ENCODE peak calls at places on chromosome 21, in six cellular contexts. One of them, this sample, is unnamed.

GRCh38 chr21:46621457-46622182 is 13.9 kb upstream of the PRMT2 start:
- DNase-seq in stomach: no peak
- DNase-seq in ovary: no peak
- DNase-seq in tibial nerve: no peak
- DNase-seq in thyroid gland: no peak
- DNase-seq in HCT116: no peak
- DNase-seq in this sample: no peak

GRCh38 chr21:44979687-44980561 is 40.1 kb downstream of the SLX9 start:
- DNase-seq in tibial nerve: no peak
- DNase-seq in HCT116: no peak
- DNase-seq in stomach: no peak
- DNase-seq in thyroid gland: no peak
- DNase-seq in ovary: no peak
- DNase-seq in this sample: no peak

GRCh38 chr21:35062016-35062415 is 12.9 kb upstream of the RUNX1 start:
- DNase-seq in ovary: no peak
- DNase-seq in tibial nerve: no peak
- DNase-seq in stomach: no peak
- DNase-seq in thyroid gland: no peak
- DNase-seq in HCT116: no peak
- DNase-seq in this sample: no peak

GRCh38 chr21:46079357-46080170 is 18.3 kb upstream of the COL6A2 start:
- DNase-seq in ovary: peak; percentile 24
- DNase-seq in HCT116: no peak
- DNase-seq in thyroid gland: no peak
- DNase-seq in stomach: peak; percentile 24
- DNase-seq in tibial nerve: peak; percentile 40
- DNase-seq in this sample: no peak

GRCh38 chr21:29209696-29210095 is 79.3 kb downstream of the MAP3K7CL start:
- DNase-seq in tibial nerve: no peak
- DNase-seq in thyroid gland: no peak
- DNase-seq in HCT116: no peak
- DNase-seq in ovary: no peak
- DNase-seq in stomach: no peak
- DNase-seq in this sample: no peak

GRCh38 chr21:26351661-26352060 is 181.1 kb upstream of the APP start:
- DNase-seq in stomach: no peak
- DNase-seq in thyroid gland: no peak
- DNase-seq in ovary: no peak
- DNase-seq in tibial nerve: no peak
- DNase-seq in HCT116: no peak
- DNase-seq in this sample: no peak

GRCh38 chr21:42590431-42591131 is 62.8 kb upstream of the PDE9A start:
- DNase-seq in HCT116: no peak
- DNase-seq in tibial nerve: no peak
- DNase-seq in ovary: no peak
- DNase-seq in stomach: no peak
- DNase-seq in thyroid gland: no peak
- DNase-seq in this sample: no peak

GRCh38 chr21:34279883-34280282 is 83.9 kb upstream of the KCNE2 start:
- DNase-seq in thyroid gland: no peak
- DNase-seq in stomach: no peak
- DNase-seq in tibial nerve: no peak
- DNase-seq in ovary: no peak
- DNase-seq in HCT116: no peak
- DNase-seq in this sample: no peak

GRCh38 chr21:42537106-42537742 is 23.6 kb downstream of the SLC37A1 start:
- DNase-seq in tibial nerve: no peak
- DNase-seq in ovary: no peak
- DNase-seq in thyroid gland: peak; percentile 74
- DNase-seq in stomach: no peak
- DNase-seq in HCT116: no peak
- DNase-seq in this sample: no peak

GRCh38 chr21:31729622-31730343 is 2.1 kb downstream of the SCAF4 start:
- DNase-seq in thyroid gland: no peak
- DNase-seq in ovary: no peak
- DNase-seq in HCT116: no peak
- DNase-seq in tibial nerve: no peak
- DNase-seq in stomach: no peak
- DNase-seq in this sample: no peak

GRCh38 chr21:31732538-31732864 is 583 bp upstream of the SCAF4 start:
- DNase-seq in tibial nerve: no peak
- DNase-seq in thyroid gland: no peak
- DNase-seq in ovary: no peak
- DNase-seq in stomach: no peak
- DNase-seq in HCT116: no peak
- DNase-seq in this sample: no peak

GRCh38 chr21:31730687-31731111 is 1.2 kb downstream of the SCAF4 start:
- DNase-seq in ovary: no peak
- DNase-seq in HCT116: no peak
- DNase-seq in stomach: no peak
- DNase-seq in thyroid gland: no peak
- DNase-seq in tibial nerve: peak; percentile 13
- DNase-seq in this sample: no peak

GRCh38 chr21:31731802-31732537 is at the start of gene SCAF4:
- DNase-seq in ovary: peak; percentile 89
- DNase-seq in HCT116: peak; percentile 56
- DNase-seq in thyroid gland: peak; percentile 92
- DNase-seq in stomach: peak; percentile 91
- DNase-seq in tibial nerve: peak; percentile 80
- DNase-seq in this sample: peak; percentile 94

GRCh38 chr21:31731112-31731801 is 661 bp downstream of the SCAF4 start:
- DNase-seq in HCT116: no peak
- DNase-seq in tibial nerve: no peak
- DNase-seq in thyroid gland: peak; percentile 36
- DNase-seq in stomach: peak; percentile 40
- DNase-seq in ovary: peak; percentile 51
- DNase-seq in this sample: no peak
- TF ChIP-seq POLR2A in HCT116: no peak
- TF ChIP-seq POLR2A in tibial nerve: no peak
- TF ChIP-seq POLR2A in thyroid gland: no peak
- TF ChIP-seq POLR2A in stomach: no peak
- TF ChIP-seq POLR2A in ovary: no peak
- TF ChIP-seq POLR2A in this sample: no peak

GRCh38 chr21:39185157-39185556 is 1.9 kb upstream of the PSMG1 start:
- DNase-seq in thyroid gland: no peak
- DNase-seq in stomach: no peak
- DNase-seq in ovary: no peak
- DNase-seq in tibial nerve: no peak
- DNase-seq in HCT116: no peak
- DNase-seq in this sample: no peak

GRCh38 chr21:39188521-39189139 is 5.4 kb upstream of the PSMG1 start:
- DNase-seq in HCT116: no peak
- DNase-seq in thyroid gland: peak; percentile 29
- DNase-seq in ovary: no peak
- DNase-seq in stomach: no peak
- DNase-seq in tibial nerve: no peak
- DNase-seq in this sample: no peak

GRCh38 chr21:39187141-39187540 is 3.9 kb upstream of the PSMG1 start:
- DNase-seq in thyroid gland: no peak
- DNase-seq in ovary: no peak
- DNase-seq in stomach: no peak
- DNase-seq in HCT116: no peak
- DNase-seq in tibial nerve: no peak
- DNase-seq in this sample: no peak

GRCh38 chr21:39184050-39184980 is 1.1 kb upstream of the PSMG1 start:
- DNase-seq in thyroid gland: no peak
- DNase-seq in tibial nerve: no peak
- DNase-seq in ovary: no peak
- DNase-seq in stomach: no peak
- DNase-seq in HCT116: no peak
- DNase-seq in this sample: no peak

GRCh38 chr21:39186676-39187075 is 3.4 kb upstream of the PSMG1 start:
- DNase-seq in HCT116: no peak
- DNase-seq in ovary: no peak
- DNase-seq in tibial nerve: no peak
- DNase-seq in thyroid gland: no peak
- DNase-seq in stomach: no peak
- DNase-seq in this sample: no peak
- TF ChIP-seq POLR2A in HCT116: no peak
- TF ChIP-seq POLR2A in ovary: no peak
- TF ChIP-seq POLR2A in tibial nerve: no peak
- TF ChIP-seq POLR2A in thyroid gland: no peak
- TF ChIP-seq POLR2A in stomach: no peak
- TF ChIP-seq POLR2A in this sample: no peak

DNA sequence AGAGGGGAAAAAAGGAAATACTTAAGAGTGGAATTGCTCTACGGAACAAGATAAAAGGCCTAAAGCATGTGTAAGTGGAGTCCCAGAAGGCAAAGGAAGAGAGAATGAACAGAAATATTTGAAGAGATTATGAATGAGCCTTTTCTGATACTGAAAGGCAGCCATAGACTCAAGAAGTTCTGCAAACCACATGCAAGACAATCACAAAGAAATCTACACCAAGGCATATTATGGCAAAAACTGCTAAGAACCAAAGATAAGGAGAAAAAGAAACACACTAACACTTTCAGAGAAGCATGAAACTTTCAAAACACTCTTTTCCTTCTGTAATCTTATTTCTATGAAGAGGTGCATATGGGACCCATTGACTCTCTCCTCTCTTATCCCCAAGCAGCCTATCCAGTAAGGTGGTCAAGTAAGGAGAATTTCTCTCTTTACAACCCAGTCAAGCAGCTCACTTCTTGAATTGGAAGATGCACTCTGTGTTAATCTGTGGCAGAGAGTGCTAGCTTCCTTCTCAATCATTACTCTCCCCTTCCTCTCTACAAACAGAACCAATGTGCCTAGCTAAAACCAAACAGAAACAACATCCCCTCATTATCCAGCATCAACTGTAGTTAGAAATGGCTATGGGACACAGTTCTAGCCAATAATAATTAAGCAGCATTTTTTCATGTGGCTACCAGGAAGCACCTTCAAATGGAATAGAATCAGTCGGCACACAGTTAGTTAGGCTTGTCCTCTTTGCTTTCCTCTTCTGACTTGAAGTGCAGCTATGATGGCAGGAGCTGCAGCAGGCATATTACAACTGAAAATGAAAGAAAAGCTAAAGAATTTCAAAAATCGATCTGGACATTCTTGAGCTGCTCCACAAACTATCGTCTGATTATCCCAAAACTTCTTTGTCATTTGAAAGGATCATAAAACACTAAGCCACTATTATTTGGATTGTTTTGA is 25.9 kb downstream of the KRTAP19-8 start:
- DNase-seq in stomach: no peak
- DNase-seq in thyroid gland: no peak
- DNase-seq in tibial nerve: no peak
- DNase-seq in HCT116: no peak
- DNase-seq in ovary: no peak
- DNase-seq in this sample: no peak
- TF ChIP-seq POLR2A in stomach: no peak
- TF ChIP-seq POLR2A in thyroid gland: no peak
- TF ChIP-seq POLR2A in tibial nerve: no peak
- TF ChIP-seq POLR2A in HCT116: no peak
- TF ChIP-seq POLR2A in ovary: no peak
- TF ChIP-seq POLR2A in this sample: no peak

DNA sequence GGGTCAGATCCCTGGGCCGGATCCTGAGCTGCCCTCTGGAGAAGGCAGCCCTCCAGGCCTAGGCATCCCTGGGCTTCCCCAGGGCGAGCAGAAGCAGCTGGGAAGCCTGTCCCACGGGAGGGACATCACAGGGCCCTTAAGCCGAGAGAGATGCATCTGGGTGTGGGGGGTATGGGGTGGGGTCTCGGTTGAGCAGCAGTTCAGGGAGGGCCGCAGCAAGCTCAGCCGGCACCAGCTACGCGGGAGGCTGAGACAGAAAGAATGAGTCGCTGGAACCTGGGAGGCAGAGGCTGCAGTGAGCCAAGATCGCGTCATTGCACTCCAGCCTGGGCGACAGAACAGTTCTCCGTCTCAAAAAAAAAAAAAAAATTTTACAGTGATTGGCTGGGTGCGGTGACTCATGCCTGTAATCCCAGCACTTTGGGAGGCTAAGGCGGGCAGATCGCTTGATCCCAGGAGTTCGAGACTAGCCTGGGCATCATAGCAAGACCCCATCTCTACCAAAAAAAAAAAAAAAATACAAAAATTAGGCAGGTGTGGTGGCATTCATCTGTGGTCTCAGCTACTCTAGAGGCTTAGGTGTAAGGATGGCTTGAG is 37.7 kb downstream of the RRP1 start:
- DNase-seq in HCT116: peak; percentile 27
- DNase-seq in thyroid gland: no peak
- DNase-seq in ovary: no peak
- DNase-seq in tibial nerve: no peak
- DNase-seq in stomach: no peak
- DNase-seq in this sample: peak; percentile 77
- TF ChIP-seq POLR2A in HCT116: no peak
- TF ChIP-seq POLR2A in thyroid gland: no peak
- TF ChIP-seq POLR2A in ovary: no peak
- TF ChIP-seq POLR2A in tibial nerve: no peak
- TF ChIP-seq POLR2A in stomach: no peak
- TF ChIP-seq POLR2A in this sample: peak; percentile 34

GRCh38 chr21:15004721-15005370 is 60.0 kb downstream of the NRIP1 start:
- DNase-seq in stomach: no peak
- DNase-seq in HCT116: no peak
- DNase-seq in tibial nerve: no peak
- DNase-seq in ovary: no peak
- DNase-seq in thyroid gland: no peak
- DNase-seq in this sample: no peak
- TF ChIP-seq POLR2A in stomach: no peak
- TF ChIP-seq POLR2A in HCT116: no peak
- TF ChIP-seq POLR2A in tibial nerve: no peak
- TF ChIP-seq POLR2A in ovary: no peak
- TF ChIP-seq POLR2A in thyroid gland: no peak
- TF ChIP-seq POLR2A in this sample: no peak

GRCh38 chr21:20425856-20426255 is 572.4 kb upstream of the NCAM2 start:
- DNase-seq in stomach: no peak
- DNase-seq in ovary: no peak
- DNase-seq in HCT116: no peak
- DNase-seq in thyroid gland: no peak
- DNase-seq in tibial nerve: no peak
- DNase-seq in this sample: no peak

GRCh38 chr21:20419780-20420179 is 578.4 kb upstream of the NCAM2 start:
- DNase-seq in tibial nerve: no peak
- DNase-seq in stomach: no peak
- DNase-seq in thyroid gland: no peak
- DNase-seq in ovary: no peak
- DNase-seq in HCT116: no peak
- DNase-seq in this sample: no peak

GRCh38 chr21:20424943-20425342 is 573.3 kb upstream of the NCAM2 start:
- DNase-seq in stomach: no peak
- DNase-seq in tibial nerve: no peak
- DNase-seq in thyroid gland: no peak
- DNase-seq in ovary: no peak
- DNase-seq in HCT116: no peak
- DNase-seq in this sample: no peak
- TF ChIP-seq POLR2A in stomach: no peak
- TF ChIP-seq POLR2A in tibial nerve: no peak
- TF ChIP-seq POLR2A in thyroid gland: no peak
- TF ChIP-seq POLR2A in ovary: no peak
- TF ChIP-seq POLR2A in HCT116: no peak
- TF ChIP-seq POLR2A in this sample: no peak